ENCODE peak calls at places on chromosomes 12 and 14, in ten cellular contexts. Q is CD4-positive, alpha-beta T cell; G is tibial nerve; Z is heart left ventricle; R is endothelial cell; V is fibroblast of mammary gland; L is IMR-90; E is WTC11; C is HepG2; A is colonic mucosa. T is an unnamed sample.

GRCh38 chr12:101407054-101407437 is 526 bp downstream of the ARL1 start:
- DNase-seq in Q (peak), G (no peak), Z (no peak), R (no peak), V (no peak), L (no peak), E (no peak), C (peak), A (no peak), T (no peak)

GRCh38 chr14:67485501-67486095 is 2.9 kb downstream of the TMEM229B start:
- DNase-seq in Q (no peak), G (no peak), Z (no peak), R (peak), V (no peak), L (no peak), E (no peak), C (no peak), A (no peak), T (no peak)

GRCh38 chr12:18224745-18225144 is 36.6 kb upstream of the PIK3C2G start:
- DNase-seq in Q (no peak), G (no peak), Z (no peak), R (no peak), V (peak), L (peak), E (no peak), C (peak), A (no peak), T (no peak)

GRCh38 chr14:53537421-53538315 is 384.5 kb upstream of the DDHD1 start:
- DNase-seq in Q (no peak), G (no peak), Z (no peak), R (no peak), V (peak), L (peak), E (no peak), C (no peak), A (peak), T (no peak)

GRCh38 chr12:6444031-6444430 is 724 bp upstream of the CD27 start:
- DNase-seq in Q (no peak), G (no peak), Z (no peak), R (no peak), V (no peak), L (no peak), E (peak), C (no peak), A (no peak), T (no peak)

GRCh38 chr12:115191342-115191741 is 507.4 kb upstream of the TBX3 start:
- DNase-seq in Q (no peak), G (no peak), Z (no peak), R (no peak), V (peak), L (no peak), E (no peak), C (no peak), A (no peak), T (no peak)

GRCh38 chr12:90287585-90287984 is 578.9 kb upstream of the ATP2B1 start:
- DNase-seq in Q (no peak), G (no peak), Z (no peak), R (no peak), V (peak), L (no peak), E (no peak), C (no peak), A (no peak), T (no peak)

GRCh38 chr14:100399052-100399849 is 76.1 kb downstream of the SLC25A47 start:
- DNase-seq in Q (no peak), G (no peak), Z (no peak), R (no peak), V (no peak), L (no peak), E (no peak), C (no peak), A (no peak), T (no peak)

GRCh38 chr12:98754095-98754494 is 109.0 kb downstream of the APAF1 start:
- DNase-seq in Q (no peak), G (no peak), Z (no peak), R (no peak), V (peak), L (peak), E (no peak), C (peak), A (no peak), T (peak)

GRCh38 chr14:61524936-61525292 is 170.4 kb upstream of the HIF1A start:
- DNase-seq in Q (no peak), G (no peak), Z (no peak), R (no peak), V (no peak), L (no peak), E (no peak), C (no peak), A (no peak), T (no peak)

GRCh38 chr12:57454566-57455373 is at the start of gene INHBE:
- DNase-seq in Q (no peak), G (no peak), Z (no peak), R (no peak), V (peak), L (peak), E (peak), C (peak), A (no peak), T (peak)
- TF ChIP-seq CTCF in Q (no peak), G (no peak), Z (no peak), R (no peak), V (no peak), L (no peak), E (peak), C (peak), A (no peak), T (no peak)

DNA sequence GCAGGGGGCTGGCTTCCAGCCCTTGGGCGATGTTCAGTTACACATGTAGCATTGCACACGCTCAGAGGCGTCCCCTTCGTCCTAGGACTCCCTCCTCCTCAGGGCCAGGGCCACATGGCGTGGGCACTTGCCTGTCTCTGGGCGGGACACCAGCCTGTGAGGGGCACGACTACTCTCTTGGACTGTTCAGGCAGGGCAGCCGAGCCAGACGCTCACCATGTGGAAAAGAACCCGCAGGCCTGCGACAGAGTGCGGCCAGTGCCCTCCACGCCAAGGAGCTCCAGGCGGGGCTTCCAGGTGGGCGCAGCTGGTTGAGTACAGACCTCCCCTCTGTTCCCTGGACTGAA is 20.9 kb downstream of the MTA1 start:
- DNase-seq in Q (no peak), G (no peak), Z (no peak), R (no peak), V (no peak), L (no peak), E (no peak), C (no peak), A (no peak), T (no peak)
- TF ChIP-seq CTCF in Q (no peak), G (no peak), Z (no peak), R (no peak), V (no peak), L (no peak), E (no peak), C (no peak), A (no peak), T (no peak)

GRCh38 chr14:82113710-82114109 is 580.1 kb upstream of the SEL1L start:
- DNase-seq in Q (no peak), G (no peak), Z (no peak), R (no peak), V (no peak), L (no peak), E (no peak), C (no peak), A (no peak), T (no peak)
- TF ChIP-seq CTCF in Q (no peak), G (no peak), Z (no peak), R (no peak), V (no peak), L (no peak), E (no peak), C (no peak), A (no peak), T (no peak)

DNA sequence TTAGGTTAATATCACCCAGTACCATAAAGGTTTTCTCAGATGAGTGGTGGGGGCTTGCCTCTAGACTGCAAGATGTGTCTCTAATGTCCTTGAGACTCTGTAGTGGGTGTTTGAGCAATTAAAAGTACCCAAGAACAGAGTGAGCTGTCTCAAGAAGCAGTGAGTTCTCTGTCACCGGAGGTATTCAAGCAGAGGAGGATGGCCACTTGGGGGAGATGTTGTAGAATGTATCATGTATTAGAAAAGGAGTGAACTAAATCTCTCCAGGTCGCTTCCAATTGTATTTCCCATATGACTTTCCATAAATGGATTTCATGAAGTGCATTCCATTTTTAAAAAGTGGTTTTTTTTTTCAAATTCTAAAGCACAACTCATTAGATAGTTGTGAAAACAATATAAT is 35.0 kb downstream of the SLC17A8 start:
- DNase-seq in Q (no peak), G (no peak), Z (no peak), R (no peak), V (peak), L (no peak), E (no peak), C (peak), A (peak), T (peak)
- TF ChIP-seq CTCF in Q (no peak), G (no peak), Z (peak), R (no peak), V (peak), L (no peak), E (no peak), C (peak), A (peak), T (peak)

DNA sequence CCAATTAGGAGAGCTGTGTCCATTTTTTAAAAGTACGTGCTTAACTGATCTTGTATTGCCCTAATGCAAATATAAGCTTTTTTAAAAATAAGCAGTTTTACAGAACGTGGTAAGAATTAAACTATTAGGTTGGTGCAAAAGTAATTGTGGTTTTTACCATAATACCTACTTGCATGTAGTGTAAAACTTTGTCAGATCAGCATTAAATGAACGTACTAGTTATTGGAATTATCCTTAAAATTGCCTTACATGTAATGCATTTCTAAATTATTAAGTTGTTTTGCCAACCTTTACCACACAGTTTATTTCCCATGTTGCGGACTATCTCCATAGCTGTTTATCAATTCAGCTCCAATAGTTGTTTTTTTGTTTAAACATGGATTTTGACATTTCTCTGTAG is 10.9 kb downstream of the CAND1 start:
- DNase-seq in Q (no peak), G (no peak), Z (no peak), R (no peak), V (no peak), L (no peak), E (no peak), C (no peak), A (no peak), T (no peak)
- TF ChIP-seq CTCF in Q (no peak), G (no peak), Z (no peak), R (no peak), V (no peak), L (no peak), E (no peak), C (no peak), A (no peak), T (no peak)

DNA sequence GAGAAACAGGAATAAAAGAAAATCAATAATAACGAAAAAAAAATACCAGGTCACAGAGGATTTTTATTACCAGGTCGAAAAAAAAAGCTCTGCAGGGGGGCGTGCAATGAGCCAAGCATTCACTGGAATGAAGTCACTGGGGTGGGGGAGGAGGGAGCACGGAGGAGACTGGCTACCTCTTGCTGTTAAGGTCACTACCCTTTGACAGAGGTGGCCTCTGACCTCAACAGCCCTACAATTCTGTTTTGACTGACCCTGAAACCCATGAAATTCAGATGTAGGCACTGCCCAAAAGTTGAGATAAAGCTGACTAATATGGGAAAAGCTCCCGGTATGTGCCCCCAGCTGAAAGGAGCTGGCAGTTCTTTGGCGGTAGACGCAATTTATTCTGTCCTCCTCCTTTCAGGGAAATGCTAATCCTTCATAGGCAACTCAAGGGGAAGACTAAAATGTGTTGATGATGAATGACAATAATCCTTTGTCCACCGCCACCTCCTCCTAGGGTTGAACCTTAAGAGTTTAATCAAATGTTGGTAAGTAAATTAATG is 6.5 kb upstream of the RIC8B start:
- DNase-seq in Q (no peak), G (no peak), Z (no peak), R (no peak), V (peak), L (no peak), E (peak), C (no peak), A (no peak), T (peak)
- TF ChIP-seq CTCF in Q (no peak), G (no peak), Z (no peak), R (no peak), V (no peak), L (no peak), E (no peak), C (no peak), A (no peak), T (no peak)

GRCh38 chr14:90373887-90374286 is 22.9 kb upstream of the CALM1 start:
- DNase-seq in Q (no peak), G (no peak), Z (no peak), R (no peak), V (no peak), L (peak), E (no peak), C (no peak), A (peak), T (no peak)

GRCh38 chr14:90374813-90375212 is 22.0 kb upstream of the CALM1 start:
- DNase-seq in Q (no peak), G (no peak), Z (no peak), R (no peak), V (no peak), L (no peak), E (no peak), C (no peak), A (no peak), T (no peak)

DNA sequence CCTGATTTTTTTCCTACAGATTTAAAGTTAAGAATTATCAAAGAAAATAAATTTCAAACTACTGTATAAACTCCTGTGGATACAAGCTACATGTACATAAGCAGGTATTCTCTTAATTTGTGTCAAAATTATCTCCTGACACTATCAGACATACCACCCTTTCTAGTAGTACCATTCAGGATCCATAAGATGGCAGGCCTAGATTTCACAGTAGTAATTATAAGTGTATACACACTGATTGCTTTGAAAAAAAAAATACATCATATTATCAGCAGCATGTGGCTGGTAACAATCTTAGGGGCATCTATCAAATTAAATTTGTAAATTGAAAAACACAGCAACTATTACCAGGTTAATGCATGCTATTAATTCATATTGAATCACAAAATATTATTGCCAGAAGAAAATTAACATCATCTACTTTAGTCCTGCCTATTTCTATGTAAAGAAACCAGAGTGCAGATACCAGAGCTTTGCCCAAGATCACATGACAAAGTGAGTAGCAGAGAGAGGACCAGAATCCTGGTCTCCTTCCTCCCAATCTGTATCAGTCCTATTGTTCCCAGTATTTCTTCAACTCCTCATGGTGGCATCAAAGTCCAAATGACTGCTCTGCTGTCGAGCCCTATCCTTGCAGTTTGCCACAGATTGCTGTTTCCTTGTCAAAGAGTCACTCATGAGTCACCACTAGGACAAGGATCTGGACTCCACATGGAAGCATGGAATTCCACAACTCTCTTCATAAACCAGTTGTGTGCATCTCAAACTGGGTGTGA is 27.7 kb upstream of the CALM1 start:
- DNase-seq in Q (no peak), G (no peak), Z (no peak), R (no peak), V (peak), L (peak), E (no peak), C (peak), A (peak), T (no peak)
- TF ChIP-seq CTCF in Q (peak), G (no peak), Z (peak), R (no peak), V (peak), L (peak), E (no peak), C (peak), A (no peak), T (no peak)

T was measured in Calu3.